ENCODE peak calls at places on chromosomes 7 and 10, in ten cellular contexts. P is gastrocnemius medialis, Q is pancreas, Z is foreskin keratinocyte, J is psoas muscle, R is nephron progenitor cell, C is transverse colon, A is uterus, F is endothelial cell, E is NB4. G is an unnamed sample.

GRCh38 chr7:128741491-128741890 is 2.3 kb downstream of the CALU start:
- DNase-seq in P (no peak), Q (no peak), Z (no peak), J (no peak), R (no peak), C (no peak), A (no peak), F (no peak), E (no peak), G (no peak)

GRCh38 chr7:87287738-87288341 is 57.6 kb upstream of the CROT start:
- DNase-seq in P (no peak), Q (no peak), Z (no peak), J (no peak), R (no peak), C (no peak), A (no peak), F (no peak), E (no peak), G (no peak)

GRCh38 chr7:44285561-44285960 is 39.8 kb downstream of the CAMK2B start:
- DNase-seq in P (peak), Q (no peak), Z (no peak), J (peak), R (peak), C (no peak), A (peak), F (no peak), E (no peak), G (no peak)

GRCh38 chr10:62380002-62380401 is 5.8 kb downstream of the ZNF365 start:
- DNase-seq in P (no peak), Q (no peak), Z (peak), J (no peak), R (no peak), C (no peak), A (no peak), F (no peak), E (no peak), G (no peak)

GRCh38 chr10:48523212-48523819 is 81.6 kb downstream of the ARHGAP22 start:
- DNase-seq in P (peak), Q (peak), Z (peak), J (peak), R (peak), C (peak), A (peak), F (peak), E (no peak), G (peak)

GRCh38 chr7:14219125-14219524 is 229.7 kb upstream of the ETV1 start:
- DNase-seq in P (no peak), Q (no peak), Z (no peak), J (no peak), R (no peak), C (no peak), A (no peak), F (no peak), E (no peak), G (no peak)

GRCh38 chr10:69382382-69383117 is 34.2 kb downstream of the TACR2 start:
- DNase-seq in P (no peak), Q (no peak), Z (peak), J (no peak), R (no peak), C (no peak), A (peak), F (no peak), E (no peak), G (no peak)

GRCh38 chr7:37408885-37409248 is 39.8 kb downstream of the ELMO1 start:
- DNase-seq in P (no peak), Q (no peak), Z (no peak), J (no peak), R (no peak), C (no peak), A (no peak), F (no peak), E (no peak), G (no peak)

GRCh38 chr10:50618624-50619023 is 5.1 kb downstream of the SGMS1 start:
- DNase-seq in P (no peak), Q (no peak), Z (peak), J (no peak), R (no peak), C (no peak), A (no peak), F (no peak), E (no peak), G (no peak)

GRCh38 chr10:19824397-19825342 is 8.4 kb downstream of the PLXDC2 start:
- DNase-seq in P (no peak), Q (no peak), Z (no peak), J (no peak), R (no peak), C (no peak), A (no peak), F (no peak), E (no peak), G (no peak)

GRCh38 chr7:114864278-114864677 is 57.6 kb upstream of the MDFIC start:
- DNase-seq in P (no peak), Q (no peak), Z (peak), J (no peak), R (no peak), C (no peak), A (no peak), F (no peak), E (no peak), G (no peak)

GRCh38 chr7:138657854-138658386 is 43.2 kb downstream of the SVOPL start:
- DNase-seq in P (no peak), Q (no peak), Z (peak), J (no peak), R (no peak), C (no peak), A (no peak), F (no peak), E (no peak), G (no peak)

GRCh38 chr10:7150349-7150748 is 260.5 kb downstream of the SFMBT2 start:
- DNase-seq in P (no peak), Q (no peak), Z (no peak), J (no peak), R (no peak), C (no peak), A (no peak), F (no peak), E (no peak), G (no peak)

GRCh38 chr10:1202343-1202742 is 146.2 kb downstream of the WDR37 start:
- DNase-seq in P (no peak), Q (no peak), Z (no peak), J (no peak), R (no peak), C (no peak), A (no peak), F (no peak), E (peak), G (no peak)

GRCh38 chr7:11713352-11713751 is 118.6 kb downstream of the THSD7A start:
- DNase-seq in P (no peak), Q (no peak), Z (no peak), J (no peak), R (no peak), C (no peak), A (no peak), F (no peak), E (no peak), G (no peak)

GRCh38 chr10:97520520-97520919 is 21.8 kb downstream of the UBTD1 start:
- DNase-seq in P (no peak), Q (no peak), Z (no peak), J (no peak), R (no peak), C (no peak), A (no peak), F (no peak), E (no peak), G (no peak)

GRCh38 chr10:110429301-110429700 is 68.4 kb upstream of the DUSP5 start:
- DNase-seq in P (no peak), Q (no peak), Z (no peak), J (no peak), R (no peak), C (peak), A (no peak), F (no peak), E (no peak), G (no peak)

GRCh38 chr10:123007558-123008378 is 827 bp downstream of the IKZF5 start:
- DNase-seq in P (peak), Q (peak), Z (peak), J (no peak), R (peak), C (peak), A (no peak), F (peak), E (peak), G (peak)

GRCh38 chr10:1050145-1050544 is 1.2 kb upstream of the IDI1 start:
- DNase-seq in P (no peak), Q (no peak), Z (no peak), J (no peak), R (peak), C (no peak), A (no peak), F (no peak), E (peak), G (no peak)

GRCh38 chr10:119159332-119159731 is 6.2 kb downstream of the SFXN4 start:
- DNase-seq in P (no peak), Q (no peak), Z (no peak), J (no peak), R (no peak), C (no peak), A (no peak), F (no peak), E (no peak), G (no peak)

GRCh38 chr10:99524736-99525380 is 7.9 kb upstream of the NKX2-3 start:
- DNase-seq in P (no peak), Q (no peak), Z (no peak), J (no peak), R (no peak), C (no peak), A (no peak), F (no peak), E (no peak), G (no peak)

GRCh38 chr10:112957589-112958202 is 7.6 kb downstream of the TCF7L2 start:
- DNase-seq in P (no peak), Q (no peak), Z (no peak), J (no peak), R (no peak), C (no peak), A (no peak), F (no peak), E (no peak), G (no peak)

GRCh38 chr10:130362308-130362761 is 226.1 kb downstream of the GLRX3 start:
- DNase-seq in P (no peak), Q (no peak), Z (no peak), J (no peak), R (peak), C (no peak), A (no peak), F (no peak), E (no peak), G (no peak)

GRCh38 chr10:49647985-49648795 is 31.3 kb upstream of the C10orf53 start:
- DNase-seq in P (no peak), Q (peak), Z (no peak), J (no peak), R (no peak), C (no peak), A (no peak), F (no peak), E (peak), G (no peak)

GRCh38 chr10:73922007-73922863 is 11.3 kb downstream of the PLAU start:
- DNase-seq in P (no peak), Q (no peak), Z (no peak), J (no peak), R (no peak), C (no peak), A (no peak), F (no peak), E (no peak), G (no peak)

GRCh38 chr7:134879815-134880475 is 100.5 kb downstream of the CALD1 start:
- DNase-seq in P (no peak), Q (no peak), Z (no peak), J (no peak), R (no peak), C (no peak), A (no peak), F (no peak), E (no peak), G (no peak)

GRCh38 chr10:6621536-6621935 is 41.5 kb upstream of the PRKCQ start:
- DNase-seq in P (no peak), Q (no peak), Z (peak), J (no peak), R (no peak), C (no peak), A (no peak), F (no peak), E (peak), G (no peak)

GRCh38 chr10:100817268-100817839 is 72.0 kb downstream of the PAX2 start:
- DNase-seq in P (no peak), Q (no peak), Z (no peak), J (no peak), R (no peak), C (no peak), A (no peak), F (peak), E (no peak), G (no peak)

GRCh38 chr7:18457832-18458231 is 37.7 kb upstream of the HDAC9 start:
- DNase-seq in P (no peak), Q (no peak), Z (peak), J (no peak), R (no peak), C (no peak), A (no peak), F (no peak), E (no peak), G (peak)

GRCh38 chr10:43109671-43110249 is 28.5 kb upstream of the CSGALNACT2 start:
- DNase-seq in P (no peak), Q (no peak), Z (peak), J (no peak), R (no peak), C (no peak), A (no peak), F (no peak), E (no peak), G (no peak)

GRCh38 chr7:73894851-73895441 is 34.0 kb downstream of the TMEM270 start:
- DNase-seq in P (peak), Q (no peak), Z (peak), J (peak), R (no peak), C (peak), A (peak), F (no peak), E (no peak), G (no peak)

GRCh38 chr10:86047588-86047987 is 319.0 kb downstream of the GRID1 start:
- DNase-seq in P (no peak), Q (no peak), Z (no peak), J (no peak), R (no peak), C (no peak), A (no peak), F (no peak), E (peak), G (no peak)

GRCh38 chr7:55336540-55336939 is 28.6 kb upstream of the LANCL2 start:
- DNase-seq in P (no peak), Q (no peak), Z (no peak), J (no peak), R (no peak), C (no peak), A (no peak), F (no peak), E (no peak), G (no peak)

GRCh38 chr10:33010132-33011037 is 52.4 kb upstream of the ITGB1 start:
- DNase-seq in P (no peak), Q (no peak), Z (peak), J (no peak), R (no peak), C (no peak), A (no peak), F (peak), E (no peak), G (peak)

GRCh38 chr7:74501298-74501697 is 47.6 kb downstream of the GTF2IRD1 start:
- DNase-seq in P (peak), Q (peak), Z (no peak), J (peak), R (no peak), C (peak), A (no peak), F (no peak), E (no peak), G (no peak)

GRCh38 chr7:38881947-38882684 is 26.9 kb downstream of the VPS41 start:
- DNase-seq in P (no peak), Q (no peak), Z (peak), J (no peak), R (no peak), C (no peak), A (no peak), F (no peak), E (no peak), G (no peak)

GRCh38 chr10:132410779-132411532 is 14.0 kb downstream of the PWWP2B start:
- DNase-seq in P (no peak), Q (peak), Z (no peak), J (no peak), R (no peak), C (no peak), A (no peak), F (no peak), E (no peak), G (no peak)

GRCh38 chr7:102155821-102156441 is 130.7 kb upstream of the SH2B2 start:
- DNase-seq in P (no peak), Q (no peak), Z (no peak), J (no peak), R (no peak), C (no peak), A (no peak), F (no peak), E (no peak), G (no peak)

GRCh38 chr10:55400075-55400474 is 599.0 kb upstream of the PCDH15 start:
- DNase-seq in P (no peak), Q (no peak), Z (no peak), J (no peak), R (no peak), C (no peak), A (no peak), F (no peak), E (no peak), G (no peak)

GRCh38 chr7:41693150-41693997 is 9.5 kb downstream of the INHBA start:
- DNase-seq in P (no peak), Q (no peak), Z (peak), J (no peak), R (no peak), C (no peak), A (peak), F (no peak), E (peak), G (no peak)

GRCh38 chr10:93991596-93992284 is 2.0 kb upstream of the PLCE1 start:
- DNase-seq in P (peak), Q (peak), Z (peak), J (peak), R (peak), C (peak), A (peak), F (peak), E (no peak), G (peak)

GRCh38 chr10:93993414-93993781 is 333 bp upstream of the PLCE1 start:
- DNase-seq in P (no peak), Q (no peak), Z (no peak), J (no peak), R (no peak), C (peak), A (no peak), F (no peak), E (no peak), G (no peak)

GRCh38 chr10:93991101-93991500 is 2.6 kb upstream of the PLCE1 start:
- DNase-seq in P (no peak), Q (no peak), Z (no peak), J (no peak), R (no peak), C (no peak), A (no peak), F (no peak), E (no peak), G (no peak)

GRCh38 chr10:93993782-93994668 is at the start of gene PLCE1:
- DNase-seq in P (peak), Q (peak), Z (no peak), J (peak), R (peak), C (peak), A (peak), F (peak), E (no peak), G (peak)

GRCh38 chr10:93992400-93993030 is 1.2 kb upstream of the PLCE1 start:
- DNase-seq in P (no peak), Q (no peak), Z (no peak), J (no peak), R (no peak), C (no peak), A (no peak), F (no peak), E (no peak), G (no peak)
- TF ChIP-seq CTCF in P (no peak), Q (no peak), Z (no peak), J (no peak), R (peak), C (peak), A (no peak), F (peak), E (no peak), G (no peak)

DNA sequence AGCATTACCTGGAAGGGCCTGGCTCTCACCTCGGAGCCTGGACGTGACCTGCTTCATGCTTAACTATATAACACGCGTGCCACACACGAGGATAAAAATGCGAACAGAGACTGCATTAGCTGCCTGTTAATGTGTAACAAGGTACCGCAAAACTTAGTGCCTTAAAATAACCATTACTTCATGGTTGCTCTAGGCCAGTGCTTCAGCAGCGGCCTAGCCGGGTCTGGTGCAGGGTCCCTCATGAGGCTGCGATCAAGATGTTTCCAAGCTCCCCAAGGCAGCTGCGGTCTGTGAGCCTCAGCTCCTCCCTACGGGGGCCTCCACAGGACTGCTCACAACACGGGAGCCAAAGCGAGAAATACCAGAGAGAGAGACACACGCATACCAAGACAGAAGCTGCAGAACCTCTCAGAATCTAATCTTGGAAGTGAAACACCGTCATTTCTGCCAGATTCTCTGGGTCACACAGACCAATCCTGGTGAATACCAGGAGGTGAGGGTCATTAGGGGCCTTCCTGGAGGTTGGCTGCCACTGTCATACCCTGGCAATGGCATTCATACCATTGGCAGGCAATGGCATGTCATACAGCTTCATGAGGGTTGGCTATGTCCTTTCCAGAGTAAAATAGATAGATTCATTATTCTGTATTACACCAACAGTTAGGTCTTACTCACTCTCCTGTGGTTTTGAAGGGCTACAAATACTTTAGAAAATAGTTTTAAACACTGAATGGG is 94.5 kb downstream of the HIPK2 start:
- DNase-seq in P (no peak), Q (no peak), Z (peak), J (peak), R (no peak), C (peak), A (no peak), F (no peak), E (no peak), G (no peak)
- TF ChIP-seq CTCF in P (no peak), Q (no peak), Z (no peak), J (no peak), R (no peak), C (no peak), A (no peak), F (no peak), E (no peak), G (no peak)

DNA sequence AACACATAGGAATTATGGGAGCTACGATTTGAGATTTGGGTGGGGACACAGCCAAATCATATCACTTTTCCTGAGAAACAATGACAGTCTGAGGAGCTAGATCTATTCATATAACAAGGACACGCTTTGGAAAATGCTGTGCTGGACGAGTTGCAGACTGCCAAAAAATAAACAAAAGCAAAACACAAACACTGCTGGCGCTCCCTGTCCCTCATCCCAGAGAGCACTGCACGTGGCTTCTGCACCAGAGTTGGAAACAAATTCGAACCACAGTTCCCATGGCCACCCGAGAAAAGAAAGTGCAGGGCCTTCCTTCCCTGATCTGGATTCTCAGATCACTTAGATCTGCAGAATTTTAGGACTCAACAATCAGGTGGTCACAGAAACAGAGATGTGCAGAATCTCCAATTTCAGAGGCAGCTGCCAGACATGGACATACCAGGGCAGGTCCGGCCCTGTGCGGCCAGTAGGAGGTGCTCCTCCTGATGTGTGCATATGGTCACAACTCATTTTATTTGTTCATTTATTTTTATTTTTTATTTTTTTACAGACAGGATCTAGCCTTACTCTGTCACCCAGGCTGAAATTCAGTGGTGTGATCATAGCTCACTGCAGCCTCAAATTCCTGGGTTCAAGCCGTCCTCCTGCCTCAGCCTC is 35.1 kb upstream of the ECHDC3 start:
- DNase-seq in P (no peak), Q (no peak), Z (no peak), J (no peak), R (no peak), C (no peak), A (no peak), F (no peak), E (no peak), G (no peak)
- TF ChIP-seq CTCF in P (no peak), Q (no peak), Z (peak), J (no peak), R (no peak), C (no peak), A (no peak), F (peak), E (peak), G (no peak)

GRCh38 chr7:85022064-85022697 is 164.7 kb downstream of the SEMA3D start:
- DNase-seq in P (no peak), Q (no peak), Z (no peak), J (no peak), R (no peak), C (no peak), A (no peak), F (no peak), E (no peak), G (no peak)

GRCh38 chr7:85025312-85025756 is 161.5 kb downstream of the SEMA3D start:
- DNase-seq in P (no peak), Q (peak), Z (peak), J (no peak), R (no peak), C (peak), A (no peak), F (no peak), E (no peak), G (no peak)

GRCh38 chr7:85019778-85020177 is 167.1 kb downstream of the SEMA3D start:
- DNase-seq in P (no peak), Q (no peak), Z (no peak), J (no peak), R (no peak), C (no peak), A (no peak), F (no peak), E (no peak), G (no peak)

GRCh38 chr7:85021090-85021704 is 165.7 kb downstream of the SEMA3D start:
- DNase-seq in P (no peak), Q (no peak), Z (no peak), J (no peak), R (no peak), C (no peak), A (no peak), F (no peak), E (peak), G (no peak)

GRCh38 chr7:85023066-85023687 is 163.7 kb downstream of the SEMA3D start:
- DNase-seq in P (no peak), Q (no peak), Z (peak), J (no peak), R (peak), C (no peak), A (no peak), F (peak), E (peak), G (peak)
- TF ChIP-seq CTCF in P (peak), Q (peak), Z (peak), J (peak), R (peak), C (peak), A (peak), F (peak), E (peak), G (no peak)

G was measured in Calu3.